ENCODE peak calls at places on chromosomes 2 and 18, in eight cellular contexts. T is Peyer's patch, Y is neural crest cell, N is HepG2, H is progenitor cell of endocrine pancreas, D is GM10248, E is WTC11, C is AG10803. Z is an unnamed sample.

GRCh38 chr2:55047677-55048299 is 2.5 kb downstream of the RTN4 start:
- DNase-seq in N (peak), D (no peak), C (peak), E (no peak), H (no peak), T (no peak), Y (no peak), Z (no peak)

GRCh38 chr2:132623096-132623839 is 46.7 kb downstream of the LYPD1 start:
- DNase-seq in N (no peak), Y (no peak), C (peak), E (no peak), D (no peak), H (no peak), T (no peak), Z (no peak)

GRCh38 chr2:200787351-200788128 is 24.2 kb upstream of the BZW1 start:
- DNase-seq in Y (no peak), H (no peak), E (no peak), C (peak), T (no peak), D (no peak), N (no peak), Z (no peak)

GRCh38 chr2:126907671-126908070 is 9.0 kb downstream of the TEX51 start:
- DNase-seq in N (no peak), H (no peak), Y (no peak), E (no peak), C (no peak), T (no peak), D (no peak), Z (peak)

GRCh38 chr18:36419188-36419912 is 121.8 kb downstream of the FHOD3 start:
- DNase-seq in D (no peak), Y (no peak), T (no peak), H (no peak), C (peak), N (no peak), E (no peak), Z (no peak)

GRCh38 chr2:30127016-30127893 is 19.6 kb upstream of the YPEL5 start:
- DNase-seq in T (no peak), N (no peak), C (peak), Y (no peak), E (no peak), H (no peak), D (no peak), Z (no peak)

GRCh38 chr18:63339920-63340484 is 20.4 kb upstream of the BCL2 start:
- DNase-seq in C (peak), Y (peak), E (peak), T (no peak), H (no peak), N (peak), D (no peak), Z (peak)

GRCh38 chr2:178064051-178064450 is 8.5 kb downstream of the PDE11A start:
- DNase-seq in T (no peak), Y (no peak), N (no peak), C (no peak), E (no peak), D (no peak), H (no peak), Z (no peak)

GRCh38 chr2:174654429-174654941 is 56.9 kb upstream of the WIPF1 start:
- DNase-seq in N (no peak), Y (no peak), C (no peak), T (no peak), E (no peak), H (no peak), D (no peak), Z (no peak)

GRCh38 chr2:159119652-159120257 is 151.3 kb downstream of the TANC1 start:
- DNase-seq in T (no peak), H (no peak), C (peak), N (no peak), D (no peak), Y (no peak), E (no peak), Z (no peak)

GRCh38 chr2:222731183-222731582 is 59.7 kb downstream of the MOGAT1 start:
- DNase-seq in T (no peak), C (no peak), H (no peak), Y (no peak), N (no peak), E (no peak), D (no peak), Z (no peak)

GRCh38 chr2:241011751-241012510 is 13.5 kb downstream of the SNED1 start:
- DNase-seq in T (peak), H (peak), N (no peak), D (no peak), C (no peak), Y (no peak), E (no peak), Z (no peak)

GRCh38 chr2:223654384-223654915 is 52.3 kb upstream of the SCG2 start:
- DNase-seq in C (peak), Y (no peak), N (no peak), D (no peak), E (no peak), T (no peak), H (no peak), Z (no peak)

GRCh38 chr2:142596334-142597088 is 281.0 kb upstream of the KYNU start:
- DNase-seq in T (no peak), D (no peak), N (peak), Y (no peak), H (no peak), C (no peak), E (no peak), Z (no peak)

GRCh38 chr18:46062781-46063180 is 9.3 kb downstream of the PSTPIP2 start:
- DNase-seq in T (no peak), H (no peak), Y (no peak), E (no peak), D (no peak), C (no peak), N (no peak), Z (no peak)

GRCh38 chr2:25528173-25528572 is 145.2 kb downstream of the DTNB start:
- DNase-seq in E (no peak), Y (no peak), D (no peak), C (peak), H (no peak), T (no peak), N (no peak), Z (no peak)

GRCh38 chr2:239949537-239949936 is 75.6 kb downstream of the NDUFA10 start:
- DNase-seq in E (no peak), T (no peak), C (no peak), N (no peak), H (no peak), D (no peak), Y (no peak), Z (no peak)

GRCh38 chr18:35770360-35770759 is 188.8 kb downstream of the GALNT1 start:
- DNase-seq in Y (no peak), N (no peak), T (no peak), E (no peak), C (no peak), H (no peak), D (no peak), Z (no peak)

GRCh38 chr18:63159590-63159989 is 160.0 kb downstream of the BCL2 start:
- DNase-seq in D (no peak), E (no peak), H (no peak), N (no peak), Y (no peak), C (no peak), T (no peak), Z (no peak)

GRCh38 chr2:196113061-196113974 is 44.7 kb upstream of the DNAH7 start:
- DNase-seq in D (no peak), N (no peak), C (peak), Y (no peak), H (no peak), T (no peak), E (no peak), Z (no peak)

GRCh38 chr2:120869036-120869435 is 133.4 kb downstream of the GLI2 start:
- DNase-seq in N (no peak), Y (no peak), D (no peak), T (no peak), C (no peak), H (no peak), E (no peak), Z (no peak)

GRCh38 chr2:104658149-104658839 is 195.6 kb upstream of the POU3F3 start:
- DNase-seq in E (peak), D (no peak), H (no peak), Y (peak), C (peak), N (no peak), T (no peak), Z (peak)

GRCh38 chr2:69054431-69054830 is 41.5 kb downstream of the ANTXR1 start:
- DNase-seq in E (no peak), T (no peak), C (peak), Y (no peak), D (peak), H (no peak), N (no peak), Z (no peak)

GRCh38 chr2:130850788-130851623 is 14.3 kb downstream of the ARHGEF4 start:
- DNase-seq in H (no peak), E (no peak), N (no peak), T (no peak), Y (no peak), D (no peak), C (no peak), Z (no peak)

DNA sequence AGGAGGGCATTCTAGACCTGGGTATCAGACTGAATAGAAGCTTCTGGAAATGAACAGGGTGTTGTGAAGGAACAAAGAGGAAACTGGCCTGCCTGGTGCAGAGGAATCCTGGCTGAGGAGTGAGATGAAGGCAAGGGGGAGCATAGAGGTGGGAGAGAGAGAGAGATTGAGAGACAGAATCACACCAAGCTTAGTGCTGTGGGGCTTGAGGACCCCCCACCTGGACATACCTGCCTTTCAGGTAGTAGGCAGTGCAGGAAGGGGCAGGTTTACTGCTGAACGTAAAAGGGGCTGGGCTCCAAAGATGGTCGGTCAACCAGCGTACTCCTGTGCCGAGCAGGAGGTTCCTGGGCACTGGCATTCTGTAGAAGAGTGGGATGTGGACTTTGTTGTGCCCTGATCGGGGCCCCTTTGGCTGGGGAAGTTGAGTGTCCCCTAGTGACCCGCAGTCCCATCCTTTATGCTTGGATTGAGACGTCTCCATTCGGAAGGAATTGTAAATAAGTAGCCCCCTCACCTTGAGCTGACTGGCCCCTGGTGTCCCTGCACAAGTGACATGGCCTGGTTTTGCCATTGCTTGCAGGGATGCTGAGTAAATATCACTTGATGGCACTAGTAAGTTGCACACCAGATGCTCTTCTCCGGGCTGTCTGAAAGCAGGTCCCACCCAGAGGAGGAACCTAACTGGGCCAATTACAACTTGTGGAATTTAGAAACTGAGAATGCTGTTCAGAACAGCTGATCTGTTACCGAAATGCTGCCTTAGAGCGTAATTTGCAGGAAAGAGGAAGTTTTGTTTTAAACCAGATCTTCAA is 1.4 kb downstream of the UBE2F start:
- DNase-seq in D (peak), H (no peak), Y (no peak), T (peak), C (peak), E (no peak), N (peak), Z (no peak)
- TF ChIP-seq CTCF in D (peak), H (no peak), Y (no peak), T (no peak), C (no peak), E (no peak), N (peak), Z (no peak)

DNA sequence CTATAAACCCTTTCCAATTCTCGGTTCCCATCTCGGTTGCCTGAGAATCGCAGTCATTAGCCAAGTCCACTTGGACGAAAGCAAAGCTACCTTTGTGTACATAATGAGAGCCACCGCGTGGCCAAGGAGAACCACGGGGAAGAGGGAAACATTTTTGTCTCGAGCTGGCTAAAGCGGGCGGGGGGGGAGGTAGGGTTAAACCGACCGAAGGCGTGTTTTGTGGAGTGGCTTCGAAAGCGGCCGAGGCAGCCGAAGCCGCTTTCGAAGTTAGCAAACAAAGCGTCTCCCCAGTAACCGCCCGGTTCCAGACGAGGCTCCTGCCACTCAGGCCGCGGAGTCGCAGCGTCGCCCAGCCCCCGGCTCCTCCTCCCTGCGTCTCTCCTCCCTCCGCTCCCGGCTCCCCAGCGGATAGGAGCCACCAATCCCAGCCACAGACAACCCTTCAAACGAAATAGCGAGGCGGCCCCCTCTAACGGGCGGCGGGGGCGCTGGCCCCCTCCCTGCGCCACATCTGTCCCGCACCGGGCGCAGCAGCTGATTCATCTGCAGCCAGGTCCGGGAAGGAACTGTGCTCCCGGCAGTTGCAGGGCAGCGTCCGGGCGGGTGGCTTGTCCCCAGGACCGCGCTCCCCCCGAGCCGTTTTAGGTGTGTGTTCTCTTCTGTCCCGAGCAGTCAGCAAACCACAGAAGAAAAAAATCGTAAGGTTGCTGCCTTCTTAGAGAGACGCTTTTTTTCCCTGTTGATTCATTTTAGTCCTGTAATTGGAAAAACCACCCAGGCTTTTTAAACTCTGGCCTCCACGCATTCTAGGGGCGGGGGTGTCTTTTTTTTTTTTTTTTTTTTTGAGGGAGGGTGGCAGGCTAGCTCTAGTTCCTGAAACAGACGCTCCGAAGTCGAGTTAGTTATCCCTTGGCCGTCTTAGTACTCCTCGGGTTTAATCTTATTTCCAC is 1.8 kb upstream of the TGIF1 start:
- DNase-seq in H (peak), C (peak), Y (peak), D (peak), N (peak), E (peak), T (peak), Z (peak)
- TF ChIP-seq CTCF in H (peak), C (peak), Y (peak), D (no peak), N (peak), E (no peak), T (no peak), Z (peak)

GRCh38 chr2:180983468-180984388 is 3.3 kb downstream of the UBE2E3 start:
- DNase-seq in H (no peak), D (peak), T (peak), N (peak), Y (no peak), E (no peak), C (peak), Z (no peak)
- TF ChIP-seq CTCF in H (peak), D (peak), T (no peak), N (peak), Y (peak), E (no peak), C (peak), Z (no peak)

GRCh38 chr18:50194623-50195532 is at the start of gene MYO5B:
- DNase-seq in E (peak), C (no peak), N (peak), T (peak), D (peak), H (peak), Y (peak), Z (peak)
- TF ChIP-seq CTCF in E (peak), C (no peak), N (peak), T (peak), D (peak), H (peak), Y (peak), Z (peak)

GRCh38 chr2:75994759-75995158 is 284.0 kb upstream of the GCFC2 start:
- DNase-seq in E (peak), C (no peak), H (no peak), D (no peak), T (no peak), N (peak), Y (no peak), Z (no peak)
- TF ChIP-seq CTCF in E (no peak), C (no peak), H (peak), D (peak), T (no peak), N (peak), Y (no peak), Z (no peak)

DNA sequence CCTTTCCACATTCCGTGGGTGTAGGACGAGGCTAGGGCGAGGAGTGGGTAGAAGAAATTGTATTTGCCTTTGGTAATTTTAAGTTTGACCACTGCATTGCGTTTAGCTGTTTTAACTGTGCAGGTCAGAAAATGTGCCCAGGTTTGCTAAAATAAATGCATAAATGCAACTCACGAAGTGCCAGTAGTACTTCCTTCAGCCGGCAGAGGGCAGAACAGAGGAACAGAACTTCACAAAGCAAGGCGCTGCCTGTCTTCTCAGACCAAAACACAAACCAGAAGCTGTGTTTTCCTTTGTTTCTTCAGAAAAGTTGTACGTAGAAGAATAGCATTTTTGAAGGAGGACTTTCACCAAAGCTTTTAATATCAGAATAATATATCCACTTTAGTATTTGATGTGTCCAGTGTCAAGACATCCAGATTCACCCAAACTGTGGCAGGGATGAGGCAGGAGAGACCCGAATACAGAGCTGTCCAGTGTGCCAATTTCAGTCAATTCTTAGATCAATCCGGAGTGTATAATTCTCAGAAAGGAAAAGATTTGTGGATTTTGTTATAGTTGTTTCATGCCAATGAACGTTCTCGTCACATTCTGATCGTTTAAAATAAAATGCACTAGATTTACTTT is 348.6 kb downstream of the DLGAP1 start:
- DNase-seq in Y (peak), C (peak), N (peak), E (peak), D (peak), H (peak), T (peak), Z (peak)
- TF ChIP-seq CTCF in Y (peak), C (peak), N (peak), E (peak), D (peak), H (peak), T (peak), Z (peak)

GRCh38 chr2:148519013-148519412 is 125.5 kb upstream of the EPC2 start:
- DNase-seq in H (no peak), N (no peak), C (no peak), E (peak), D (no peak), Y (no peak), T (no peak), Z (no peak)

GRCh38 chr2:148515976-148516375 is 128.6 kb upstream of the EPC2 start:
- DNase-seq in T (no peak), Y (no peak), H (no peak), C (peak), D (no peak), E (no peak), N (no peak), Z (no peak)

GRCh38 chr2:148515170-148515569 is 129.4 kb upstream of the EPC2 start:
- DNase-seq in C (no peak), H (no peak), D (no peak), T (no peak), Y (no peak), N (no peak), E (no peak), Z (no peak)

GRCh38 chr2:148517296-148517695 is 127.3 kb upstream of the EPC2 start:
- DNase-seq in N (no peak), D (no peak), Y (no peak), T (no peak), E (no peak), H (no peak), C (no peak), Z (no peak)

GRCh38 chr2:148517822-148518221 is 126.7 kb upstream of the EPC2 start:
- DNase-seq in C (no peak), Y (no peak), H (no peak), N (no peak), T (no peak), E (no peak), D (no peak), Z (no peak)
- TF ChIP-seq CTCF in C (no peak), Y (no peak), H (no peak), N (no peak), T (no peak), E (no peak), D (no peak), Z (no peak)

DNA sequence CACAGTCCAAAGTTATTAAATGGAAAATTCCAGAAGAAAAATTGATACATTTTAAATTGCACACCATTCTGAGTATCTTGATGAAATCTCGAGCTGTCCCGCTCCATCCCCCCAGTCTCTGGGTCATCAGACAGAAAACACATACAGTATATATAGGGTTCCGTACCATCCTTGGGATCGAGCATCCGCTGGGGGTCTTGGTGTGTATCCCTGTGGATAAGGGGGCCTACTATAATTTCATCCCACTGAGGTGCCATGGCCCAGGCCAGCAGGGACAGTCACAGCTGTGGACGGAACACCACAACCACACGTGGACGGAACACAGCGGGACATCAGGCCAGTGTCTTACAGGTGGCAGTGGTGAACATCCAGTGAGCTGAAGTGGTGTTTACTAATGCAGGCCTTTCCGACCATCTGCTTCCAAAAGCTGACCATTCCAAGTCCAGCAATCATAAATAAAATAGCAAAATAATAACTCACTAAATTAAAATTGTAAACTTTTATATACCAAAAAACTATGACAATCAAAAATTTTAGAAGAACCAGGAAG is 14.0 kb downstream of the TWIST2 start:
- DNase-seq in C (peak), T (no peak), E (no peak), D (no peak), H (no peak), N (no peak), Y (no peak), Z (no peak)
- TF ChIP-seq CTCF in C (no peak), T (no peak), E (no peak), D (no peak), H (no peak), N (no peak), Y (no peak), Z (no peak)

GRCh38 chr18:33666915-33667314 is 88.9 kb downstream of the ASXL3 start:
- DNase-seq in C (no peak), D (no peak), H (no peak), E (no peak), N (no peak), T (no peak), Y (no peak), Z (no peak)
- TF ChIP-seq CTCF in C (no peak), D (no peak), H (no peak), E (no peak), N (no peak), T (no peak), Y (no peak), Z (no peak)